ENCODE peak calls at places on chromosomes 3 and 15, in five cellular contexts. F, I, H, A and M are unnamed samples.

GRCh38 chr3:30984855-30985793 is 90.7 kb upstream of the GADL1 start:
- DNase-seq in F (no peak), A (no peak), H (no peak), I (peak), M (peak)

GRCh38 chr3:36905545-36905944 is 39.3 kb downstream of the TRANK1 start:
- DNase-seq in H (no peak), I (no peak), F (no peak), A (no peak), M (no peak)

GRCh38 chr3:112136959-112137693 is 4.1 kb upstream of the GCSAM start:
- DNase-seq in H (peak), A (no peak), F (peak), I (peak), M (peak)

GRCh38 chr3:128455786-128456748 is 10.6 kb downstream of the DNAJB8 start:
- DNase-seq in H (no peak), A (no peak), F (no peak), I (no peak), M (no peak)

GRCh38 chr15:45399381-45400212 is 21.3 kb upstream of the GATM start:
- DNase-seq in H (no peak), F (no peak), I (peak), A (no peak), M (no peak)

GRCh38 chr3:184242297-184242685 is 6.5 kb downstream of the ALG3 start:
- DNase-seq in H (no peak), F (no peak), A (no peak), I (no peak), M (no peak)

GRCh38 chr3:99934984-99935797 is 117.5 kb downstream of the CMSS1 start:
- DNase-seq in F (no peak), I (no peak), A (no peak), H (peak), M (peak)

GRCh38 chr15:58477228-58477627 is 45.4 kb downstream of the LIPC start:
- DNase-seq in A (no peak), I (no peak), H (no peak), F (no peak), M (no peak)

GRCh38 chr15:29141206-29141907 is 128.3 kb downstream of the NSMCE3 start:
- DNase-seq in H (no peak), A (no peak), F (no peak), I (no peak), M (no peak)

GRCh38 chr15:28861031-28861534 is 12.6 kb upstream of the GOLGA6L7 start:
- DNase-seq in F (no peak), I (no peak), A (no peak), H (no peak), M (no peak)

GRCh38 chr3:15553749-15554148 is 32.2 kb upstream of the COLQ start:
- DNase-seq in H (no peak), F (no peak), A (no peak), I (no peak), M (no peak)

GRCh38 chr3:187856567-187856966 is 111.3 kb upstream of the BCL6 start:
- DNase-seq in H (no peak), A (no peak), I (no peak), F (no peak), M (no peak)

GRCh38 chr15:83305696-83306291 is 21.3 kb upstream of the BNC1 start:
- DNase-seq in I (no peak), A (no peak), F (no peak), H (no peak), M (no peak)

GRCh38 chr3:57855281-57855680 is 99.2 kb downstream of the SLMAP start:
- DNase-seq in H (peak), I (no peak), A (no peak), F (no peak), M (no peak)

GRCh38 chr3:50405249-50405648 is 45.9 kb upstream of the TMEM115 start:
- DNase-seq in I (peak), F (peak), A (no peak), H (no peak), M (no peak)